ENCODE peak calls at places on chromosomes 6 and 20, in six cellular contexts. A, W, H, V, U and E are unnamed samples.

GRCh38 chr6:78598966-78599365 is 268.4 kb upstream of the IRAK1BP1 start:
- DNase-seq in V (peak), U (no peak), W (peak), H (peak), A (peak), E (peak)

GRCh38 chr6:24981385-24981758 is 45.6 kb upstream of the RIPOR2 start:
- DNase-seq in A (peak), H (no peak), V (peak), W (no peak), U (no peak), E (no peak)

GRCh38 chr6:155313602-155314091 is 637 bp downstream of the TFB1M start:
- DNase-seq in A (no peak), U (no peak), V (peak), H (peak), W (peak), E (peak)

GRCh38 chr20:23347791-23348190 is 2.8 kb upstream of the NXT1 start:
- DNase-seq in V (no peak), H (no peak), W (no peak), U (no peak), A (no peak), E (no peak)

GRCh38 chr6:40634429-40634828 is 47.3 kb upstream of the LRFN2 start:
- DNase-seq in V (no peak), W (no peak), H (no peak), U (no peak), A (no peak), E (no peak)

GRCh38 chr6:2658788-2659187 is 91.9 kb downstream of the MYLK4 start:
- DNase-seq in U (no peak), H (peak), W (no peak), A (peak), V (peak), E (no peak)

GRCh38 chr6:110178626-110179405 is 654 bp downstream of the WASF1 start:
- DNase-seq in U (peak), V (peak), H (peak), W (peak), A (peak), E (peak)

GRCh38 chr20:39338977-39339376 is 376.8 kb downstream of the DHX35 start:
- DNase-seq in W (no peak), H (no peak), U (no peak), A (no peak), V (peak), E (no peak)

GRCh38 chr6:136424901-136425300 is 125.3 kb downstream of the MAP7 start:
- DNase-seq in H (no peak), U (no peak), A (no peak), V (no peak), W (no peak), E (no peak)

GRCh38 chr6:167706313-167707109 is 120.2 kb upstream of the AFDN start:
- DNase-seq in V (no peak), W (no peak), H (no peak), U (no peak), A (no peak), E (no peak)

GRCh38 chr6:117677553-117678131 is 2.4 kb downstream of the NUS1 start:
- DNase-seq in W (peak), U (no peak), A (peak), V (peak), H (peak), E (no peak)

GRCh38 chr6:50087231-50087954 is 37.7 kb upstream of the DEFB112 start:
- DNase-seq in H (peak), U (no peak), W (peak), A (no peak), V (peak), E (no peak)

GRCh38 chr6:149079456-149079855 is 238.1 kb upstream of the TAB2 start:
- DNase-seq in A (no peak), W (no peak), V (no peak), H (no peak), U (no peak), E (no peak)

DNA sequence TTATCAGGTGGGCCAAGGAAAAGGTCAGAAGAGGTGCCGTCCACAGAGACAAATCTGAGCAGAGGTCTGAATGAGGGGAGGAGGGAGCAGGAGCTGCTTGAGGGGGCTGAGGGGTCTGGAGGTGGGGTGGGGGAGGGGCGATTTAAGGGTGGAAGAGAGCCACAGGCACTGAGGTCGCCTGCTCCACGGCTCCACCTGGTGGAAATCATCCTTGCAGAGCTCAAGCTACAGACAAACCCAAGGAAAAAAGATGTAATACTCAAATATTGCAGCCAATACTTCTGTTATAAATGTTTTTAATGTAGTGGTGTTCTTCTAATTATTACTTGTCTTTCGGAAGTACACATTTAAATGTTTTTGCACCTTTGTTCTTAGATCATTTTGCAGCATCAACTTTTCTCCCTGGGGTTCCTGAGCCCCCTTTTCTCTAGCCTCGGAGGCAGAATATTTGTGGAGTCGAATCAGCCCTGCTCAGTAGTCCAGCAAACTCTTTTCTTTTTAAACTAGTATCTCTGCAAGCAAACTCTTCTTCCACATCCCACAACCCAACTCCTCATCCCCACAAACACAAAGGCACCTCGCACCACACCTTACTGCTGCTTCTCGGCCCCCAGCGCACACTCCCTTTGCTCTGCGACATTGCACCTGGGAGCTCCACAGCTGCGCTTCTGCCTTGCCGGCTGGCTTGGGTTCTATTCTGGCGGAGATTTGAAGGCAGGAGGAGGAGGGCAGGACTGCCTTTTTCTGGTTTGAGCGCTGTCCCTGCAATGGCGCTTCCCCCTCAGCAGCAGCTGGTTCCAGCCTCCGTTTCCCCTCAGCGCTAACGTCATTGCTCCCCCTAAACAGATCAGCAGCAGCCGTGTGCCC is 51.0 kb upstream of the TFAP2A start:
- DNase-seq in H (peak), W (peak), A (no peak), V (peak), U (no peak), E (no peak)
- H3K4me3 ChIP-seq in H (no peak), W (no peak), A (no peak), V (no peak), U (no peak), E (no peak)

GRCh38 chr6:111846061-111846460 is 27.2 kb downstream of the FYN start:
- DNase-seq in W (no peak), V (no peak), H (no peak), A (no peak), U (no peak), E (no peak)

GRCh38 chr6:111843347-111844147 is 29.7 kb downstream of the FYN start:
- DNase-seq in A (no peak), W (no peak), U (no peak), H (no peak), V (no peak), E (no peak)

GRCh38 chr6:111844376-111844775 is 28.9 kb downstream of the FYN start:
- DNase-seq in A (no peak), W (no peak), U (no peak), V (no peak), H (no peak), E (no peak)

GRCh38 chr6:111845441-111845871 is 27.8 kb downstream of the FYN start:
- DNase-seq in W (no peak), H (no peak), A (no peak), U (no peak), V (no peak), E (no peak)

DNA sequence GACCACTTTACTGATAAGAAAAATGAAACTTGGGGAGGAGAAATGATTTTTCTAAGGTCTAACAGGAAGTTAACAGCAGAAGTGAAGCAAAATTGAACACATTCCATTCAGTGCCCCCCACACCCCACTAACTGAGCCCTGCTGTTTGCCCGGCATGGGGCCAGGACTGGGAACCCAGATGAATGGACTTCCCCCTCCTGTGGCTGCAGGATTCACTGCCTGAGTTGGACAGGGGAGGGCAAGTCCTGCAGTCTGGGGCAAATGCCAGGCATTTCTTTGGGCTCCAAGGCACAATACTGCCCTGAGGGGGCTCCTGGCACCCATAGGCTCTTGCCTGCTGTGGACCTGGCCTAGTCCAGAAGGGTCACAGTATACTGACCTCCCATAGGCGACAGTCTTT is 28.3 kb downstream of the FYN start:
- DNase-seq in H (no peak), U (no peak), A (no peak), W (no peak), V (no peak), E (no peak)
- H3K4me3 ChIP-seq in H (no peak), U (no peak), A (no peak), W (no peak), V (no peak), E (no peak)

GRCh38 chr6:6703720-6704422 is 115.4 kb downstream of the LY86 start:
- DNase-seq in U (no peak), W (no peak), A (no peak), H (no peak), V (no peak), E (no peak)

GRCh38 chr6:6700871-6701270 is 112.4 kb downstream of the LY86 start:
- DNase-seq in W (no peak), U (no peak), A (no peak), V (no peak), H (no peak), E (no peak)

GRCh38 chr6:6700421-6700820 is 111.9 kb downstream of the LY86 start:
- DNase-seq in W (no peak), A (no peak), H (no peak), V (no peak), U (no peak), E (no peak)

GRCh38 chr6:6699741-6700367 is 111.3 kb downstream of the LY86 start:
- DNase-seq in U (peak), W (peak), H (peak), V (peak), A (peak), E (peak)

GRCh38 chr6:6701864-6702263 is 113.3 kb downstream of the LY86 start:
- DNase-seq in W (no peak), U (no peak), V (no peak), A (no peak), H (no peak), E (no peak)
- H3K4me3 ChIP-seq in W (no peak), U (no peak), V (no peak), A (no peak), H (no peak), E (no peak)

GRCh38 chr6:109105681-109106080 is 10.4 kb downstream of the CEP57L1 start:
- DNase-seq in W (no peak), A (no peak), V (no peak), H (no peak), U (no peak), E (no peak)

GRCh38 chr6:109103942-109104341 is 8.6 kb downstream of the CEP57L1 start:
- DNase-seq in H (no peak), W (no peak), U (no peak), A (no peak), V (no peak), E (no peak)

GRCh38 chr6:109104512-109104911 is 9.2 kb downstream of the CEP57L1 start:
- DNase-seq in H (no peak), A (no peak), W (no peak), V (no peak), U (no peak), E (no peak)

GRCh38 chr6:109102762-109103161 is 7.5 kb downstream of the CEP57L1 start:
- DNase-seq in V (no peak), W (no peak), U (no peak), A (no peak), H (no peak), E (no peak)
- H3K4me3 ChIP-seq in V (no peak), W (no peak), U (no peak), A (no peak), H (no peak), E (no peak)

DNA sequence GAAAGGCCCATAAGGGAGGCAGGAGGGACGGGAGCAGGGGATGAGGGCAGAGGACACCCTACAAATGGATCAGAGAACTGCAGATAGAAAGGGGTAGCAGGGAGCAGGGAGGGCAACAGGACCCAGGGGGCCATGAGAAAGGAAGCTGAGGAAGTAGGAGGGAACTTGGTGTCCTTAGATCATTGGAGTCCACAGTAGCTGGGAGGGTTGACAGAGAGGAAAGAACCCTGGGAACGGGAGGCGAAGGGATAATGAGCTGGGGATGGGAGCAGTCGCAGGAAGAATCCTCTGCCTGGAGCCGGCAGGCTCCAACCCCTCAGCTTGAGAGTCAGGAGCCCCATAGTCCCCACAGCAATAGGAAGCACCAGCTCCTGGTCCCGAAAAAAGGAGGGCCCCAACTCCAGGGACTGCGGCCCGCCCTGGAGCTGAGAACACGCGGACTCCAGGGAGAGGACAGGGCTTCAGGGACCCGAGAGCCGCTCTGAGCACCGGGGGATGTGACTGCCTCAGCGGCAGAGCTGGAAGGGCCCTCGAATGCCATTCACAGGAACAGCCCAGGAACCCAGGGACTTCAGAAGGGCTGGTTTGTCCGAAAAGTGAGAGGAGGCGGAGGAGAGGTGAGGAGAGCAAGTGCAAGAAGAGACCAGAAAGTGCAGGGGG is 32.7 kb downstream of the HLA-A start:
- DNase-seq in W (no peak), U (no peak), V (no peak), A (no peak), H (no peak), E (no peak)
- H3K4me3 ChIP-seq in W (no peak), U (no peak), V (no peak), A (no peak), H (no peak), E (no peak)

GRCh38 chr20:4507288-4507719 is 214.4 kb upstream of the PRND start:
- DNase-seq in H (peak), U (no peak), A (peak), W (peak), V (peak), E (peak)

GRCh38 chr20:4504814-4505213 is 216.9 kb upstream of the PRND start:
- DNase-seq in W (no peak), U (no peak), H (no peak), V (no peak), A (no peak), E (no peak)

GRCh38 chr20:4502756-4503155 is 219.0 kb upstream of the PRND start:
- DNase-seq in H (peak), V (peak), W (no peak), U (no peak), A (no peak), E (no peak)
- H3K4me3 ChIP-seq in H (no peak), V (no peak), W (no peak), U (no peak), A (no peak), E (no peak)

DNA sequence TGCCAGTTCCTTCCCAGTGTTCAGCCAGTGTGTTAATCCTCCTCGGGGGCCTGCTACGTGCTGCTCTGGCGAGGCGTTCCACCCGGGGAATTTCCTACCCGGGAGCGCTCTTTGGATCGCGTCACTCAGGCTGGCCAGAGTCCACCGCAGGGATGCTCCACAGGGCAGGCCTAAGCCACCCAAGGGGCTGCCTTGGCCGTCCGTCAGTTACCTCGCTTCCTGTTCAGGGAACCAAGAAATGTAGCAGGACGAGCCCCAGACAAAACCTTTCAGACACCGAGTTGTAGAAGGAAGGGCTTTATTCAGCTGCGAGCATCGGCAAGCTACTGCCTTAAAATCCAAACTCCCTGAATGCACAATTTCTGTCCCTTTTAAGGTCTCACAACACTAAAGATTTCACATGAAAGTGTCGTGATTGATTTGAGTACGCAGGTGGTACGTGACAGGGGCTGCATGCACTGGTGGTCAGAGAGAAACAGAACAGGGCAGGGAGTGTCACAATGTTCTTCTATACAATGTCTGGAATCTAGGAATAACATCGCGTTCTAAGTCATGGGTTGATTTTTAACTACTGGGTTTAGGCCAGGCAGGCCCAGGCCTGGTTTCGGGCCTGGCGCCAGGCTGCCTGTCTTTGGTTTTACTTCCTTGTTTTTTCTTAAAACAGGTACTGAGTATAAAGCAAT is 15.7 kb upstream of the POU5F1 start:
- DNase-seq in V (peak), U (peak), H (peak), A (no peak), W (peak), E (peak)
- H3K4me3 ChIP-seq in V (peak), U (no peak), H (peak), A (no peak), W (peak), E (peak)

GRCh38 chr20:10510216-10510615 is 75.1 kb downstream of the SLX4IP start:
- DNase-seq in W (no peak), A (no peak), U (no peak), V (no peak), H (no peak), E (no peak)

GRCh38 chr20:10511507-10512231 is 76.6 kb downstream of the SLX4IP start:
- DNase-seq in H (peak), A (peak), W (peak), V (peak), U (peak), E (peak)

GRCh38 chr20:10513931-10514575 is 78.9 kb downstream of the SLX4IP start:
- DNase-seq in V (no peak), U (no peak), A (no peak), H (no peak), W (peak), E (no peak)

GRCh38 chr20:10511166-10511506 is 76.0 kb downstream of the SLX4IP start:
- DNase-seq in V (no peak), A (no peak), H (no peak), U (no peak), W (no peak), E (no peak)

DNA sequence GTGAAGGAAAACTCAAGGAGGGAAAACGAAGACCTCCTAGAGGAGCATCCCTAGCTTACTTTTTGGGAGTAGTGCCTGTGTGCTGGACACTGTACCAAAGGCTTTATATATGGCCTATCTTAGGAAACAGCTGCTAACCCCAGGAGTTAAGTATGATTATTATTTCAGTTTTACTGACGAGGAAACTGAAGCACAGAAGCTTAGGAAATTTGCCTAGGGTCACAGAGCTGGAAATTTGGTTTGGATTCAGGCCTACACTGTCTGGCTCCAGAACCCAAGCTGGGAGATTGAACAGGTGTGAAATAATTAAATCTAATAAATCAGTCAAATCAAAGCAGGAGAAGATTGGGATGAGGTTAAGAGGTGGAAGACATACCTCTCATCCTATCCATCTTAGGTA is 78.0 kb downstream of the SLX4IP start:
- DNase-seq in W (no peak), A (no peak), H (no peak), U (no peak), V (no peak), E (no peak)
- H3K4me3 ChIP-seq in W (no peak), A (no peak), H (no peak), U (no peak), V (no peak), E (no peak)